ENCODE peak calls at places on chromosomes 6 and 20, in five cellular contexts. K is mesenchymal stem cell, L is bronchial epithelial cell, C is brain microvascular endothelial cell, Z is H7. B is an unnamed sample.

GRCh38 chr6:98937351-98937750 is 10.4 kb downstream of the FBXL4 start:
- DNase-seq in K (no peak), Z (no peak), L (no peak), C (no peak), B (no peak)

GRCh38 chr20:47934761-47935160 is 149.5 kb upstream of the SULF2 start:
- DNase-seq in K (no peak), Z (no peak), C (no peak), L (peak; percentile 78), B (no peak)

GRCh38 chr6:149049230-149049629 is 268.3 kb upstream of the TAB2 start:
- DNase-seq in K (no peak), Z (no peak), L (peak; percentile 81), C (no peak), B (no peak)

GRCh38 chr6:80006541-80006940 is 2.1 kb downstream of the TTK start:
- DNase-seq in L (no peak), C (no peak), Z (no peak), K (no peak), B (no peak)

GRCh38 chr6:134851548-134851947 is 98.4 kb downstream of the ALDH8A1 start:
- DNase-seq in K (no peak), C (no peak), Z (no peak), L (no peak), B (no peak)

GRCh38 chr6:135251964-135252429 is 70.9 kb downstream of the MYB start:
- DNase-seq in Z (no peak), K (peak; percentile 69), C (peak; percentile 47), L (peak; percentile 30), B (no peak)

GRCh38 chr6:126477678-126478077 is 137.8 kb downstream of the CENPW start:
- DNase-seq in L (no peak), C (no peak), K (no peak), Z (no peak), B (no peak)

GRCh38 chr6:90397929-90398674 is 101.5 kb upstream of the BACH2 start:
- DNase-seq in Z (no peak), L (peak; percentile 64), C (peak; percentile 41), K (peak; percentile 15), B (no peak)

GRCh38 chr20:25584905-25585704 is at the start of gene NINL:
- DNase-seq in L (no peak), Z (peak; percentile 98), C (no peak), K (peak; percentile 73), B (peak; percentile 69)

GRCh38 chr20:56361888-56362287 is 3.1 kb downstream of the FAM210B start:
- DNase-seq in K (no peak), Z (no peak), L (no peak), C (no peak), B (peak; percentile 12)

GRCh38 chr6:12001004-12001705 is 11.0 kb upstream of the HIVEP1 start:
- DNase-seq in Z (no peak), K (no peak), C (no peak), L (no peak), B (no peak)

GRCh38 chr20:58701431-58702160 is 9.0 kb downstream of the NPEPL1 start:
- DNase-seq in C (no peak), L (no peak), K (no peak), Z (peak; percentile 67), B (no peak)

DNA sequence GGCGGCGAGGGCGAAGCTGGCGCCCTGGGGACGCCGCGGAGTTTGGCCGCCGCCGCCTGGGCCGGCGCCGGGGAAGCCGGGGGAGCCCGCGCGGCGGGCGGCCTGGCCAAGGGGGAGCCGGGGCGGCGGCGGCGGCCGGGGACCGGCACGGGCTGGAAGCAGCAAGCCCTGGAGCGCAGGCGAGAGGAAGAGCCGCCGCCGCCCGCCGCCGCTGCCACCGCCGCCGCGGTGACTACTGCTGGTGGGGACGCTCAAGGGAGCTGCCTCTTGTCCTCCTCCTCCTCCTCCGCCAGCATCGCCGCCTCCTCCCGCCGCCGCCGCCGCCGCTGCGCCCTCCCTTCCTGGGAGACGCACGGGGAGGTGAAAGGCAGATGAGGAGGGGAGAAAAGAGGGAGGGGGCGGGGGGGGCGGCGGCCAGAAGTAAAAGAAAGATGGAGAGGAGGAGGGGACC is 975 bp downstream of the PDE10A start:
- DNase-seq in C (peak; percentile 29), L (no peak), K (peak; percentile 46), Z (no peak), B (no peak)
- H3K27me3 ChIP-seq in C (peaks cover 7% of the 10 kb centered on the region), L (peaks cover 36% of the 10 kb centered on the region), K (no peaks in the 10 kb centered on the region), Z (peaks cover 79% of the 10 kb centered on the region), B (peaks cover 42% of the 10 kb centered on the region)

DNA sequence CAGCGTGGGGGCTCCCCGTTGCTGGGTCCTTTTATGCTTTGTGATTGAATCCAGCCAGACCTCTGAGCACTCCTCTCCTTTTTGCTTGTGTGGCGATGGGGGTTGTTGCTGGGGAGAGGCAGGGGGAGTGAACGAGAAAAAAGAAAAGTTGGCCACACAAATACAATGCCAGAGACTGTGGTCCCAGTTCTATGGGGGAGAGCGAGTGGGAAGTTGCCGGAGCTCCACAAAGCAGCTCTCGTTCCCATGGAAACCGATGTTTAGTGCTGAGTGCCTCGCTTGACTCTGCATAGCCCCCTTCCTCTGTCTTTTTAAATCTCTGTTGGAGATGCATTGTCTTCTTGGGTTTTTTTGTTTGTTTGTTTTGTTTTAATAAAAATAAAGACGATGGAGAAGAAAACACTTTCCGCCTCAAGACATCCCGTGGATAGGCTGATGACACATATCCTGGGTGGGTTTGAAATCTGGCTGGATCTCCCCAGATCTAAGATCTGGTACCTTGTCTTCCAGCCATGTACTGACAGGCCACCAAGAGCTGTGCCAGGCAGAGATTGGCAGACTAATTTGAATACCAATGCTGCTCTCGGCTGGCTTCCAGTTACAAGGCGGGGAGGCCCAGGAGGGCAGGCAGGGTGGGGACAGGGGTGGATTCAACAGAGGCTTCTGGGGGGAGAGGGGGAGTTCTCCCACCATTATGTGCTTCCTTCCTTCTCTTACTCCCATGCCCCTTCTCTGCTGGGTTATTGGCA is 529.3 kb downstream of the QKI start:
- DNase-seq in Z (peak; percentile 74), L (no peak), C (peak; percentile 14), K (peak; percentile 24), B (peak; percentile 63)
- H3K4me3 ChIP-seq in Z (peak overlapping the region; percentile 23), L (no peak overlapping the region), C (peak overlapping the region; percentile 25), K (peak overlapping the region; percentile 4), B (no peak overlapping the region)

GRCh38 chr6:107877968-107878367 is 53.9 kb upstream of the SCML4 start:
- DNase-seq in C (no peak), Z (no peak), L (no peak), K (no peak), B (no peak)
- H3K36me3 ChIP-seq in C (peaks cover 62% of the 10 kb centered on the region), Z (no peaks in the 10 kb centered on the region), L (peaks cover 6% of the 10 kb centered on the region), K (peaks cover 21% of the 10 kb centered on the region), B (peaks cover 85% of the 10 kb centered on the region)

GRCh38 chr20:15235799-15236198 is 898.4 kb upstream of the FLRT3 start:
- DNase-seq in Z (no peak), C (no peak), L (no peak), K (no peak), B (no peak)
- H3K27me3 ChIP-seq in Z (no peaks in the 10 kb centered on the region), C (no peaks in the 10 kb centered on the region), L (no peaks in the 10 kb centered on the region), K (no peaks in the 10 kb centered on the region), B (no peaks in the 10 kb centered on the region)

DNA sequence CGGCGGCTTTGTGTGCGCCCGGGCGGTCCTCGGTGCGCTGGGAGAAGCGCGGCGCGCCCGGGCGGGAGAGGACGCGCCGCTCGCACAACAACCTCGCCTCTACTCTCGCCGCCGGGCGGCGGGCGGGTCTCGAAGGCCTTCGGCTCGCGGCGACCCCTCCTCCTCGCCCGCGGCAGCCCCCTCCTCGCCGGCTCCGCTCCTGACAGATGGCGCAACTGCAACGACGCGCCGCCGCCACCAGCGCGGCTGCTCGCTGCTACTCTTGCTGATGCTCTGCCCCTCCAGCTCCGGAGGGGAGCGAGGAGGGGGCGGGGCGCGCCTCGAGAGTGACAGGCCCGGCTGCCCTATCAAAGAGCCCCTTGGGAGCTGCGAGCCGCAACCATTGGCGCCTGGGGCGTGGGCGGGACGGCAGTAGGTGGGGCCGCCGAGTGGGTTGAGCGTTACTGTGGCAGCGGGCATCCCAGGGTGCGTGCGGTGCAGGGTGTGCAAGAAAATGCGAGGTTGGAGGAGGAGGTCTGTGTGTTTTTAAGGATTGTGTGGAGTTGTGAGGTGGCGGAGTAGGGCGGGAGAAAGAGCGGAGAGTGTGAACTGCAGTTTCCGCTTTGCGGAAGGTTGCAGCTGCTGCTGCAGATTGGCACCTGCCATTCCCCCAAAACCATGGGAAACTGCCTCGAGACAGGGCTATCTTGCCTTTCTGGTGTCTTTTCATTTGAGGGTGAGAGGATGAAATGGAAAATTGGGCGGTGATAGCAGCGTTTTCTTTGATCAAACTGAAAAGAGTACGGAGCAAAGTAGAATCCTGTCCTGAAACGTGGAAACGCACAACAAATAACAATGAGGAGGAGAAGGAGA is at the start of gene FYN:
- DNase-seq in K (peak; percentile 97), C (peak; percentile 96), Z (peak; percentile 99), L (peak; percentile 82), B (peak; percentile 97)
- H3K4me3 ChIP-seq in K (peak within 1 kb of the TSS; percentile 97), C (peak within 1 kb of the TSS; percentile 78), Z (peak within 1 kb of the TSS; percentile 63), L (peak within 1 kb of the TSS; percentile 57), B (peak within 1 kb of the TSS; percentile 64)

B was measured in MG63.